ENCODE peak calls at places on chromosomes 13 and 19, in seven cellular contexts. R is transverse colon, P is colonic mucosa, U is cardiac muscle cell, C is cardiac fibroblast, O is B cell, A is MCF 10A. L is an unnamed sample.
A peak's percentile ranks its signal among the peaks of the same experiment; 100 is the strongest.

GRCh38 chr19:54461201-54462071 is 2.1 kb downstream of the LENG9 start:
- DNase-seq in R (no peak), P (peak; percentile 32), U (peak; percentile 46), C (peak; percentile 50), O (no peak), A (no peak), L (no peak)

GRCh38 chr13:99829156-99829555 is 142.4 kb downstream of the ZIC5 start:
- DNase-seq in R (no peak), P (no peak), U (no peak), C (no peak), O (no peak), A (no peak), L (no peak)

GRCh38 chr13:42137856-42138537 is 89.5 kb downstream of the DGKH start:
- DNase-seq in R (no peak), P (no peak), U (peak; percentile 39), C (peak; percentile 28), O (no peak), A (no peak), L (peak; percentile 42)

GRCh38 chr13:38264363-38265134 is 85.1 kb upstream of the UFM1 start:
- DNase-seq in R (no peak), P (no peak), U (no peak), C (no peak), O (no peak), A (no peak), L (no peak)

GRCh38 chr13:92362717-92363116 is 863.9 kb upstream of the GPC6 start:
- DNase-seq in R (no peak), P (no peak), U (peak; percentile 90), C (peak; percentile 72), O (no peak), A (no peak), L (peak; percentile 7)

GRCh38 chr13:30806784-30807183 is 71.4 kb downstream of the ALOX5AP start:
- DNase-seq in R (no peak), P (no peak), U (peak; percentile 72), C (peak; percentile 81), O (no peak), A (peak; percentile 60), L (peak; percentile 87)

GRCh38 chr13:57123660-57124059 is 17.1 kb upstream of the PRR20A start:
- DNase-seq in R (no peak), P (no peak), U (peak; percentile 3), C (peak; percentile 8), O (no peak), A (peak; percentile 55), L (no peak)

GRCh38 chr19:53463263-53463662 is 4.3 kb upstream of the ZNF813 start:
- DNase-seq in R (peak; percentile 15), P (peak; percentile 19), U (no peak), C (no peak), O (no peak), A (no peak), L (peak; percentile 2)

GRCh38 chr19:1252818-1253513 is 4.6 kb downstream of the MIDN start:
- DNase-seq in R (peak; percentile 91), P (peak; percentile 91), U (peak; percentile 99), C (peak; percentile 99), O (peak; percentile 93), A (peak; percentile 99), L (peak; percentile 97)

GRCh38 chr19:47035127-47035494 is 13.3 kb downstream of the TMEM160 start:
- DNase-seq in R (no peak), P (peak; percentile 45), U (no peak), C (no peak), O (no peak), A (no peak), L (no peak)

GRCh38 chr19:35090160-35090794 is 25.3 kb upstream of the FXYD3 start:
- DNase-seq in R (peak; percentile 58), P (peak; percentile 68), U (peak; percentile 75), C (peak; percentile 78), O (peak; percentile 55), A (peak; percentile 73), L (peak; percentile 64)

GRCh38 chr19:53868892-53869804 is 1.5 kb downstream of the MYADM start:
- DNase-seq in R (peak; percentile 93), P (peak; percentile 92), U (peak; percentile 98), C (peak; percentile 96), O (peak; percentile 88), A (peak; percentile 83), L (peak; percentile 85)

GRCh38 chr19:36120092-36120983 is 5.1 kb downstream of the TBCB start:
- DNase-seq in R (no peak), P (no peak), U (no peak), C (no peak), O (no peak), A (no peak), L (no peak)

GRCh38 chr13:98478134-98479129 is 98.5 kb downstream of the STK24 start:
- DNase-seq in R (no peak), P (no peak), U (peak; percentile 33), C (no peak), O (no peak), A (peak; percentile 23), L (no peak)

GRCh38 chr19:28454083-28454482 is 758.9 kb downstream of the UQCRFS1 start:
- DNase-seq in R (no peak), P (no peak), U (no peak), C (no peak), O (no peak), A (no peak), L (peak; percentile 39)

GRCh38 chr13:50152224-50152623 is 137.0 kb downstream of the KCNRG start:
- DNase-seq in R (no peak), P (no peak), U (peak; percentile 19), C (no peak), O (no peak), A (no peak), L (peak; percentile 35)

GRCh38 chr19:58035863-58036262 is 2.0 kb downstream of the ZSCAN1 start:
- DNase-seq in R (no peak), P (no peak), U (no peak), C (no peak), O (no peak), A (no peak), L (no peak)

GRCh38 chr13:40940841-40941240 is 78.3 kb downstream of the ELF1 start:
- DNase-seq in R (no peak), P (no peak), U (peak; percentile 60), C (peak; percentile 31), O (no peak), A (no peak), L (no peak)

GRCh38 chr19:5800361-5801270 is 4.3 kb upstream of the NRTN start:
- DNase-seq in R (no peak), P (no peak), U (no peak), C (no peak), O (no peak), A (no peak), L (peak; percentile 7)

GRCh38 chr19:54172764-54173699 is at the start of gene TMC4:
- DNase-seq in R (peak; percentile 85), P (peak; percentile 84), U (peak; percentile 62), C (peak; percentile 63), O (no peak), A (peak; percentile 76), L (peak; percentile 42)

GRCh38 chr13:93624371-93624777 is 397.8 kb downstream of the GPC6 start:
- DNase-seq in R (no peak), P (no peak), U (peak; percentile 60), C (peak; percentile 33), O (no peak), A (no peak), L (peak; percentile 71)

GRCh38 chr13:75963318-75963717 is 327.2 kb downstream of the LMO7 start:
- DNase-seq in R (no peak), P (no peak), U (no peak), C (peak; percentile 1), O (no peak), A (no peak), L (no peak)

GRCh38 chr13:108155185-108156106 is 59.9 kb downstream of the LIG4 start:
- DNase-seq in R (peak; percentile 74), P (peak; percentile 77), U (peak; percentile 64), C (peak; percentile 63), O (peak; percentile 59), A (peak; percentile 67), L (peak; percentile 57)

GRCh38 chr19:5292843-5293606 is 47.6 kb downstream of the PTPRS start:
- DNase-seq in R (peak; percentile 46), P (peak; percentile 42), U (peak; percentile 74), C (peak; percentile 75), O (peak; percentile 51), A (peak; percentile 68), L (peak; percentile 70)

GRCh38 chr19:7769171-7769570 is 6.1 kb downstream of the CLEC4M start:
- DNase-seq in R (no peak), P (no peak), U (no peak), C (no peak), O (no peak), A (no peak), L (no peak)

GRCh38 chr19:11639245-11639601 is 41.9 kb downstream of the ZNF627 start:
- DNase-seq in R (no peak), P (no peak), U (no peak), C (no peak), O (no peak), A (no peak), L (no peak)

GRCh38 chr19:35300340-35300649 is 8.3 kb downstream of the MAG start:
- DNase-seq in R (no peak), P (no peak), U (no peak), C (no peak), O (no peak), A (no peak), L (no peak)

GRCh38 chr13:48004201-48004600 is 3.1 kb upstream of the SUCLA2 start:
- DNase-seq in R (no peak), P (no peak), U (no peak), C (no peak), O (no peak), A (no peak), L (no peak)

GRCh38 chr13:46361535-46361934 is 25.5 kb downstream of the RUBCNL start:
- DNase-seq in R (no peak), P (no peak), U (no peak), C (no peak), O (no peak), A (peak; percentile 42), L (no peak)

DNA sequence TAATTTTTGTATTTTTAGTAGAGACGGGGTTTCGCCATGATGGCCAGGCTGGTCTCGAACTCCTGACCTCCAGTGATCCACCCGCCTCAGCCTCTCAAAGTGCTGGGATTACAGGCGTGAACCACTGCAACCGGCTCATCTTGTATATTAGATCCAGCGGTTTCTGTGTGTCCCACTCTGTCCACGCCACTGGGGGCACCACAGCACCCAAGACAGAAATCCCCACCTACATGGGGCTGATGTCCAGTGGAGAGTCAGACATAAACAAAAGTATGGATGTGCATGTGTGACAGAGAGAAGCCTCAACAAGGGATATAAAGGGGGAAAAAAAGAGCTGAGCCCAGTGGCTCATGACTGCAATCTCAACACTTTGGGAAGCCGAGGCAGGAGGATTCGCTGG is 65.8 kb upstream of the ADGRE5 start:
- DNase-seq in R (no peak), P (no peak), U (no peak), C (no peak), O (no peak), A (no peak), L (no peak)
- TF ChIP-seq CTCF in R (no peak), P (no peak), U (peak; percentile 23), C (no peak), O (no peak), A (no peak), L (peak; percentile 2)

GRCh38 chr19:44891016-44891882 is at the start of gene TOMM40:
- DNase-seq in R (peak; percentile 100), P (no peak), U (no peak), C (no peak), O (no peak), A (peak; percentile 100), L (no peak)
- TF ChIP-seq CTCF in R (no peak), P (no peak), U (no peak), C (no peak), O (no peak), A (no peak), L (no peak)

GRCh38 chr13:20118268-20119140 is 42.3 kb downstream of the GJA3 start:
- DNase-seq in R (peak; percentile 76), P (peak; percentile 78), U (peak; percentile 68), C (peak; percentile 53), O (no peak), A (no peak), L (peak; percentile 39)
- TF ChIP-seq CTCF in R (peak; percentile 5), P (no peak), U (no peak), C (no peak), O (no peak), A (no peak), L (no peak)

GRCh38 chr13:114017028-114017630 is 43.3 kb upstream of the C13orf46 start:
- DNase-seq in R (no peak), P (no peak), U (peak; percentile 60), C (peak; percentile 53), O (no peak), A (peak; percentile 20), L (peak; percentile 50)
- TF ChIP-seq CTCF in R (no peak), P (no peak), U (peak; percentile 45), C (peak; percentile 28), O (no peak), A (no peak), L (peak; percentile 40)

L was measured in fibroblast of the aortic adventitia.